ENCODE peak calls at places on chromosomes 12 and 14, in eight cellular contexts. One of them, this sample, is unnamed.

GRCh38 chr12:41122894-41123293 is 65.2 kb upstream of the PDZRN4 start:
- DNase-seq in activated CD8-positive, alpha-beta memory T cell treated with anti-CD3 and anti-CD28 coated beads for 24 hours: no peak
- DNase-seq in smooth muscle cell of the brain vasculature: no peak
- DNase-seq in stimulated activated CD4-positive, alpha-beta T cell treated with anti-CD3 and anti-CD28 coated beads, Interleukin-1b, Interleukin-23, amount 100 ng/mL, for 1 hour: no peak
- DNase-seq in EL: no peak
- DNase-seq in naive thymus-derived CD8-positive, alpha-beta T cell: no peak
- DNase-seq in NCI-H1092 treated with DMSO at 0.1 percent for 48 hours: no peak
- DNase-seq in D341Med: no peak
- DNase-seq in this sample: no peak

GRCh38 chr14:54674342-54674741 is 107.4 kb downstream of the SAMD4A start:
- DNase-seq in activated CD8-positive, alpha-beta memory T cell treated with anti-CD3 and anti-CD28 coated beads for 24 hours: no peak
- DNase-seq in smooth muscle cell of the brain vasculature: no peak
- DNase-seq in stimulated activated CD4-positive, alpha-beta T cell treated with anti-CD3 and anti-CD28 coated beads, Interleukin-1b, Interleukin-23, amount 100 ng/mL, for 1 hour: no peak
- DNase-seq in EL: no peak
- DNase-seq in naive thymus-derived CD8-positive, alpha-beta T cell: no peak
- DNase-seq in NCI-H1092 treated with DMSO at 0.1 percent for 48 hours: no peak
- DNase-seq in D341Med: no peak
- DNase-seq in this sample: no peak

GRCh38 chr14:23078692-23079116 is 16.2 kb downstream of the ACIN1 start:
- DNase-seq in activated CD8-positive, alpha-beta memory T cell treated with anti-CD3 and anti-CD28 coated beads for 24 hours: peak; percentile 42
- DNase-seq in smooth muscle cell of the brain vasculature: peak; percentile 82
- DNase-seq in stimulated activated CD4-positive, alpha-beta T cell treated with anti-CD3 and anti-CD28 coated beads, Interleukin-1b, Interleukin-23, amount 100 ng/mL, for 1 hour: no peak
- DNase-seq in EL: peak; percentile 99
- DNase-seq in naive thymus-derived CD8-positive, alpha-beta T cell: no peak
- DNase-seq in NCI-H1092 treated with DMSO at 0.1 percent for 48 hours: no peak
- DNase-seq in D341Med: no peak
- DNase-seq in this sample: no peak

GRCh38 chr12:71726548-71726947 is 28.1 kb upstream of the RAB21 start:
- DNase-seq in activated CD8-positive, alpha-beta memory T cell treated with anti-CD3 and anti-CD28 coated beads for 24 hours: no peak
- DNase-seq in smooth muscle cell of the brain vasculature: no peak
- DNase-seq in stimulated activated CD4-positive, alpha-beta T cell treated with anti-CD3 and anti-CD28 coated beads, Interleukin-1b, Interleukin-23, amount 100 ng/mL, for 1 hour: no peak
- DNase-seq in EL: no peak
- DNase-seq in naive thymus-derived CD8-positive, alpha-beta T cell: no peak
- DNase-seq in NCI-H1092 treated with DMSO at 0.1 percent for 48 hours: no peak
- DNase-seq in D341Med: no peak
- DNase-seq in this sample: no peak

GRCh38 chr12:132176920-132177551 is 32.8 kb downstream of the NOC4L start:
- DNase-seq in activated CD8-positive, alpha-beta memory T cell treated with anti-CD3 and anti-CD28 coated beads for 24 hours: no peak
- DNase-seq in smooth muscle cell of the brain vasculature: no peak
- DNase-seq in stimulated activated CD4-positive, alpha-beta T cell treated with anti-CD3 and anti-CD28 coated beads, Interleukin-1b, Interleukin-23, amount 100 ng/mL, for 1 hour: no peak
- DNase-seq in EL: no peak
- DNase-seq in naive thymus-derived CD8-positive, alpha-beta T cell: no peak
- DNase-seq in NCI-H1092 treated with DMSO at 0.1 percent for 48 hours: no peak
- DNase-seq in D341Med: no peak
- DNase-seq in this sample: no peak

GRCh38 chr14:76872796-76873432 is 46.7 kb downstream of the LRRC74A start:
- DNase-seq in activated CD8-positive, alpha-beta memory T cell treated with anti-CD3 and anti-CD28 coated beads for 24 hours: peak; percentile 89
- DNase-seq in smooth muscle cell of the brain vasculature: no peak
- DNase-seq in stimulated activated CD4-positive, alpha-beta T cell treated with anti-CD3 and anti-CD28 coated beads, Interleukin-1b, Interleukin-23, amount 100 ng/mL, for 1 hour: peak; percentile 51
- DNase-seq in EL: peak; percentile 55
- DNase-seq in naive thymus-derived CD8-positive, alpha-beta T cell: peak; percentile 75
- DNase-seq in NCI-H1092 treated with DMSO at 0.1 percent for 48 hours: peak; percentile 30
- DNase-seq in D341Med: peak; percentile 82
- DNase-seq in this sample: peak; percentile 77

GRCh38 chr14:35221462-35221861 is 70.7 kb upstream of the PSMA6 start:
- DNase-seq in activated CD8-positive, alpha-beta memory T cell treated with anti-CD3 and anti-CD28 coated beads for 24 hours: no peak
- DNase-seq in smooth muscle cell of the brain vasculature: no peak
- DNase-seq in stimulated activated CD4-positive, alpha-beta T cell treated with anti-CD3 and anti-CD28 coated beads, Interleukin-1b, Interleukin-23, amount 100 ng/mL, for 1 hour: no peak
- DNase-seq in EL: peak; percentile 8
- DNase-seq in naive thymus-derived CD8-positive, alpha-beta T cell: no peak
- DNase-seq in NCI-H1092 treated with DMSO at 0.1 percent for 48 hours: no peak
- DNase-seq in D341Med: no peak
- DNase-seq in this sample: no peak

GRCh38 chr12:53327435-53328042 is 6.1 kb upstream of the AAAS start:
- DNase-seq in activated CD8-positive, alpha-beta memory T cell treated with anti-CD3 and anti-CD28 coated beads for 24 hours: no peak
- DNase-seq in smooth muscle cell of the brain vasculature: no peak
- DNase-seq in stimulated activated CD4-positive, alpha-beta T cell treated with anti-CD3 and anti-CD28 coated beads, Interleukin-1b, Interleukin-23, amount 100 ng/mL, for 1 hour: no peak
- DNase-seq in EL: peak; percentile 26
- DNase-seq in naive thymus-derived CD8-positive, alpha-beta T cell: no peak
- DNase-seq in NCI-H1092 treated with DMSO at 0.1 percent for 48 hours: no peak
- DNase-seq in D341Med: no peak
- DNase-seq in this sample: no peak

GRCh38 chr14:21405097-21405496 is 21.3 kb upstream of the SUPT16H start:
- DNase-seq in activated CD8-positive, alpha-beta memory T cell treated with anti-CD3 and anti-CD28 coated beads for 24 hours: no peak
- DNase-seq in smooth muscle cell of the brain vasculature: no peak
- DNase-seq in stimulated activated CD4-positive, alpha-beta T cell treated with anti-CD3 and anti-CD28 coated beads, Interleukin-1b, Interleukin-23, amount 100 ng/mL, for 1 hour: no peak
- DNase-seq in EL: no peak
- DNase-seq in naive thymus-derived CD8-positive, alpha-beta T cell: no peak
- DNase-seq in NCI-H1092 treated with DMSO at 0.1 percent for 48 hours: no peak
- DNase-seq in D341Med: no peak
- DNase-seq in this sample: no peak

GRCh38 chr12:94656556-94656955 is 6.2 kb upstream of the TMCC3 start:
- DNase-seq in activated CD8-positive, alpha-beta memory T cell treated with anti-CD3 and anti-CD28 coated beads for 24 hours: no peak
- DNase-seq in smooth muscle cell of the brain vasculature: no peak
- DNase-seq in stimulated activated CD4-positive, alpha-beta T cell treated with anti-CD3 and anti-CD28 coated beads, Interleukin-1b, Interleukin-23, amount 100 ng/mL, for 1 hour: no peak
- DNase-seq in EL: no peak
- DNase-seq in naive thymus-derived CD8-positive, alpha-beta T cell: no peak
- DNase-seq in NCI-H1092 treated with DMSO at 0.1 percent for 48 hours: no peak
- DNase-seq in D341Med: no peak
- DNase-seq in this sample: no peak

GRCh38 chr12:6949063-6949594 is 2.0 kb upstream of the PTPN6 start:
- DNase-seq in activated CD8-positive, alpha-beta memory T cell treated with anti-CD3 and anti-CD28 coated beads for 24 hours: peak; percentile 76
- DNase-seq in smooth muscle cell of the brain vasculature: no peak
- DNase-seq in stimulated activated CD4-positive, alpha-beta T cell treated with anti-CD3 and anti-CD28 coated beads, Interleukin-1b, Interleukin-23, amount 100 ng/mL, for 1 hour: no peak
- DNase-seq in EL: no peak
- DNase-seq in naive thymus-derived CD8-positive, alpha-beta T cell: no peak
- DNase-seq in NCI-H1092 treated with DMSO at 0.1 percent for 48 hours: no peak
- DNase-seq in D341Med: peak; percentile 57
- DNase-seq in this sample: no peak

GRCh38 chr12:127957001-127957660 is 309.8 kb upstream of the TMEM132C start:
- DNase-seq in activated CD8-positive, alpha-beta memory T cell treated with anti-CD3 and anti-CD28 coated beads for 24 hours: no peak
- DNase-seq in smooth muscle cell of the brain vasculature: no peak
- DNase-seq in stimulated activated CD4-positive, alpha-beta T cell treated with anti-CD3 and anti-CD28 coated beads, Interleukin-1b, Interleukin-23, amount 100 ng/mL, for 1 hour: no peak
- DNase-seq in EL: peak; percentile 72
- DNase-seq in naive thymus-derived CD8-positive, alpha-beta T cell: no peak
- DNase-seq in NCI-H1092 treated with DMSO at 0.1 percent for 48 hours: no peak
- DNase-seq in D341Med: no peak
- DNase-seq in this sample: no peak

GRCh38 chr12:54175130-54175963 is 13.4 kb downstream of the SMUG1 start:
- DNase-seq in activated CD8-positive, alpha-beta memory T cell treated with anti-CD3 and anti-CD28 coated beads for 24 hours: no peak
- DNase-seq in smooth muscle cell of the brain vasculature: no peak
- DNase-seq in stimulated activated CD4-positive, alpha-beta T cell treated with anti-CD3 and anti-CD28 coated beads, Interleukin-1b, Interleukin-23, amount 100 ng/mL, for 1 hour: no peak
- DNase-seq in EL: no peak
- DNase-seq in naive thymus-derived CD8-positive, alpha-beta T cell: no peak
- DNase-seq in NCI-H1092 treated with DMSO at 0.1 percent for 48 hours: no peak
- DNase-seq in D341Med: no peak
- DNase-seq in this sample: peak; percentile 86

GRCh38 chr14:49549881-49550280 is 36.3 kb downstream of the RPS29 start:
- DNase-seq in activated CD8-positive, alpha-beta memory T cell treated with anti-CD3 and anti-CD28 coated beads for 24 hours: no peak
- DNase-seq in smooth muscle cell of the brain vasculature: no peak
- DNase-seq in stimulated activated CD4-positive, alpha-beta T cell treated with anti-CD3 and anti-CD28 coated beads, Interleukin-1b, Interleukin-23, amount 100 ng/mL, for 1 hour: no peak
- DNase-seq in EL: peak; percentile 56
- DNase-seq in naive thymus-derived CD8-positive, alpha-beta T cell: no peak
- DNase-seq in NCI-H1092 treated with DMSO at 0.1 percent for 48 hours: no peak
- DNase-seq in D341Med: peak; percentile 73
- DNase-seq in this sample: peak; percentile 90

GRCh38 chr14:99788713-99789112 is 4.5 kb upstream of the EML1 start:
- DNase-seq in activated CD8-positive, alpha-beta memory T cell treated with anti-CD3 and anti-CD28 coated beads for 24 hours: no peak
- DNase-seq in smooth muscle cell of the brain vasculature: no peak
- DNase-seq in stimulated activated CD4-positive, alpha-beta T cell treated with anti-CD3 and anti-CD28 coated beads, Interleukin-1b, Interleukin-23, amount 100 ng/mL, for 1 hour: no peak
- DNase-seq in EL: no peak
- DNase-seq in naive thymus-derived CD8-positive, alpha-beta T cell: no peak
- DNase-seq in NCI-H1092 treated with DMSO at 0.1 percent for 48 hours: no peak
- DNase-seq in D341Med: no peak
- DNase-seq in this sample: no peak

GRCh38 chr14:68549057-68549421 is 243.8 kb downstream of the ZFP36L1 start:
- DNase-seq in activated CD8-positive, alpha-beta memory T cell treated with anti-CD3 and anti-CD28 coated beads for 24 hours: no peak
- DNase-seq in smooth muscle cell of the brain vasculature: no peak
- DNase-seq in stimulated activated CD4-positive, alpha-beta T cell treated with anti-CD3 and anti-CD28 coated beads, Interleukin-1b, Interleukin-23, amount 100 ng/mL, for 1 hour: no peak
- DNase-seq in EL: peak; percentile 94
- DNase-seq in naive thymus-derived CD8-positive, alpha-beta T cell: no peak
- DNase-seq in NCI-H1092 treated with DMSO at 0.1 percent for 48 hours: no peak
- DNase-seq in D341Med: no peak
- DNase-seq in this sample: no peak

GRCh38 chr14:80608563-80608962 is 333.0 kb downstream of the CEP128 start:
- DNase-seq in activated CD8-positive, alpha-beta memory T cell treated with anti-CD3 and anti-CD28 coated beads for 24 hours: no peak
- DNase-seq in smooth muscle cell of the brain vasculature: no peak
- DNase-seq in stimulated activated CD4-positive, alpha-beta T cell treated with anti-CD3 and anti-CD28 coated beads, Interleukin-1b, Interleukin-23, amount 100 ng/mL, for 1 hour: no peak
- DNase-seq in EL: no peak
- DNase-seq in naive thymus-derived CD8-positive, alpha-beta T cell: no peak
- DNase-seq in NCI-H1092 treated with DMSO at 0.1 percent for 48 hours: no peak
- DNase-seq in D341Med: no peak
- DNase-seq in this sample: no peak

GRCh38 chr14:103140316-103141109 is 17.3 kb downstream of the TNFAIP2 start:
- DNase-seq in activated CD8-positive, alpha-beta memory T cell treated with anti-CD3 and anti-CD28 coated beads for 24 hours: no peak
- DNase-seq in smooth muscle cell of the brain vasculature: no peak
- DNase-seq in stimulated activated CD4-positive, alpha-beta T cell treated with anti-CD3 and anti-CD28 coated beads, Interleukin-1b, Interleukin-23, amount 100 ng/mL, for 1 hour: no peak
- DNase-seq in EL: no peak
- DNase-seq in naive thymus-derived CD8-positive, alpha-beta T cell: no peak
- DNase-seq in NCI-H1092 treated with DMSO at 0.1 percent for 48 hours: peak; percentile 19
- DNase-seq in D341Med: no peak
- DNase-seq in this sample: peak; percentile 86

GRCh38 chr12:71440393-71441349 is 1.1 kb downstream of the LGR5 start:
- DNase-seq in activated CD8-positive, alpha-beta memory T cell treated with anti-CD3 and anti-CD28 coated beads for 24 hours: no peak
- DNase-seq in smooth muscle cell of the brain vasculature: no peak
- DNase-seq in stimulated activated CD4-positive, alpha-beta T cell treated with anti-CD3 and anti-CD28 coated beads, Interleukin-1b, Interleukin-23, amount 100 ng/mL, for 1 hour: no peak
- DNase-seq in EL: peak; percentile 16
- DNase-seq in naive thymus-derived CD8-positive, alpha-beta T cell: no peak
- DNase-seq in NCI-H1092 treated with DMSO at 0.1 percent for 48 hours: peak; percentile 18
- DNase-seq in D341Med: peak; percentile 49
- DNase-seq in this sample: peak; percentile 41

GRCh38 chr14:84482256-84483071 is 1047.5 kb upstream of the FLRT2 start:
- DNase-seq in activated CD8-positive, alpha-beta memory T cell treated with anti-CD3 and anti-CD28 coated beads for 24 hours: no peak
- DNase-seq in smooth muscle cell of the brain vasculature: no peak
- DNase-seq in stimulated activated CD4-positive, alpha-beta T cell treated with anti-CD3 and anti-CD28 coated beads, Interleukin-1b, Interleukin-23, amount 100 ng/mL, for 1 hour: no peak
- DNase-seq in EL: peak; percentile 68
- DNase-seq in naive thymus-derived CD8-positive, alpha-beta T cell: no peak
- DNase-seq in NCI-H1092 treated with DMSO at 0.1 percent for 48 hours: no peak
- DNase-seq in D341Med: no peak
- DNase-seq in this sample: no peak

GRCh38 chr14:54106802-54107377 is 150.3 kb upstream of the BMP4 start:
- DNase-seq in activated CD8-positive, alpha-beta memory T cell treated with anti-CD3 and anti-CD28 coated beads for 24 hours: no peak
- DNase-seq in smooth muscle cell of the brain vasculature: no peak
- DNase-seq in stimulated activated CD4-positive, alpha-beta T cell treated with anti-CD3 and anti-CD28 coated beads, Interleukin-1b, Interleukin-23, amount 100 ng/mL, for 1 hour: no peak
- DNase-seq in EL: peak; percentile 72
- DNase-seq in naive thymus-derived CD8-positive, alpha-beta T cell: no peak
- DNase-seq in NCI-H1092 treated with DMSO at 0.1 percent for 48 hours: no peak
- DNase-seq in D341Med: no peak
- DNase-seq in this sample: no peak

GRCh38 chr12:55908726-55909512 is 18.8 kb downstream of the PYM1 start:
- DNase-seq in activated CD8-positive, alpha-beta memory T cell treated with anti-CD3 and anti-CD28 coated beads for 24 hours: peak; percentile 4
- DNase-seq in smooth muscle cell of the brain vasculature: no peak
- DNase-seq in stimulated activated CD4-positive, alpha-beta T cell treated with anti-CD3 and anti-CD28 coated beads, Interleukin-1b, Interleukin-23, amount 100 ng/mL, for 1 hour: no peak
- DNase-seq in EL: peak; percentile 33
- DNase-seq in naive thymus-derived CD8-positive, alpha-beta T cell: no peak
- DNase-seq in NCI-H1092 treated with DMSO at 0.1 percent for 48 hours: no peak
- DNase-seq in D341Med: no peak
- DNase-seq in this sample: no peak

GRCh38 chr14:104150201-104151027 is 12.0 kb downstream of the KIF26A start:
- DNase-seq in activated CD8-positive, alpha-beta memory T cell treated with anti-CD3 and anti-CD28 coated beads for 24 hours: no peak
- DNase-seq in smooth muscle cell of the brain vasculature: peak; percentile 40
- DNase-seq in stimulated activated CD4-positive, alpha-beta T cell treated with anti-CD3 and anti-CD28 coated beads, Interleukin-1b, Interleukin-23, amount 100 ng/mL, for 1 hour: no peak
- DNase-seq in EL: no peak
- DNase-seq in naive thymus-derived CD8-positive, alpha-beta T cell: no peak
- DNase-seq in NCI-H1092 treated with DMSO at 0.1 percent for 48 hours: peak; percentile 91
- DNase-seq in D341Med: no peak
- DNase-seq in this sample: peak; percentile 97

GRCh38 chr12:74747305-74747704 is 209.7 kb downstream of the ATXN7L3B start:
- DNase-seq in activated CD8-positive, alpha-beta memory T cell treated with anti-CD3 and anti-CD28 coated beads for 24 hours: no peak
- DNase-seq in smooth muscle cell of the brain vasculature: peak; percentile 26
- DNase-seq in stimulated activated CD4-positive, alpha-beta T cell treated with anti-CD3 and anti-CD28 coated beads, Interleukin-1b, Interleukin-23, amount 100 ng/mL, for 1 hour: no peak
- DNase-seq in EL: peak; percentile 6
- DNase-seq in naive thymus-derived CD8-positive, alpha-beta T cell: no peak
- DNase-seq in NCI-H1092 treated with DMSO at 0.1 percent for 48 hours: no peak
- DNase-seq in D341Med: peak; percentile 17
- DNase-seq in this sample: peak; percentile 21

GRCh38 chr12:54936736-54937135 is 47.8 kb downstream of the TESPA1 start:
- DNase-seq in activated CD8-positive, alpha-beta memory T cell treated with anti-CD3 and anti-CD28 coated beads for 24 hours: no peak
- DNase-seq in smooth muscle cell of the brain vasculature: no peak
- DNase-seq in stimulated activated CD4-positive, alpha-beta T cell treated with anti-CD3 and anti-CD28 coated beads, Interleukin-1b, Interleukin-23, amount 100 ng/mL, for 1 hour: no peak
- DNase-seq in EL: no peak
- DNase-seq in naive thymus-derived CD8-positive, alpha-beta T cell: no peak
- DNase-seq in NCI-H1092 treated with DMSO at 0.1 percent for 48 hours: no peak
- DNase-seq in D341Med: no peak
- DNase-seq in this sample: no peak

GRCh38 chr14:81231540-81231939 is 10.8 kb upstream of the GTF2A1 start:
- DNase-seq in activated CD8-positive, alpha-beta memory T cell treated with anti-CD3 and anti-CD28 coated beads for 24 hours: no peak
- DNase-seq in smooth muscle cell of the brain vasculature: no peak
- DNase-seq in stimulated activated CD4-positive, alpha-beta T cell treated with anti-CD3 and anti-CD28 coated beads, Interleukin-1b, Interleukin-23, amount 100 ng/mL, for 1 hour: no peak
- DNase-seq in EL: no peak
- DNase-seq in naive thymus-derived CD8-positive, alpha-beta T cell: no peak
- DNase-seq in NCI-H1092 treated with DMSO at 0.1 percent for 48 hours: no peak
- DNase-seq in D341Med: no peak
- DNase-seq in this sample: no peak

GRCh38 chr12:49058366-49059062 is 2.1 kb downstream of the KMT2D start:
- DNase-seq in activated CD8-positive, alpha-beta memory T cell treated with anti-CD3 and anti-CD28 coated beads for 24 hours: peak; percentile 55
- DNase-seq in smooth muscle cell of the brain vasculature: no peak
- DNase-seq in stimulated activated CD4-positive, alpha-beta T cell treated with anti-CD3 and anti-CD28 coated beads, Interleukin-1b, Interleukin-23, amount 100 ng/mL, for 1 hour: no peak
- DNase-seq in EL: peak; percentile 10
- DNase-seq in naive thymus-derived CD8-positive, alpha-beta T cell: no peak
- DNase-seq in NCI-H1092 treated with DMSO at 0.1 percent for 48 hours: no peak
- DNase-seq in D341Med: peak; percentile 76
- DNase-seq in this sample: no peak

GRCh38 chr12:13293086-13293485 is 96.6 kb downstream of the EMP1 start:
- DNase-seq in activated CD8-positive, alpha-beta memory T cell treated with anti-CD3 and anti-CD28 coated beads for 24 hours: no peak
- DNase-seq in smooth muscle cell of the brain vasculature: no peak
- DNase-seq in stimulated activated CD4-positive, alpha-beta T cell treated with anti-CD3 and anti-CD28 coated beads, Interleukin-1b, Interleukin-23, amount 100 ng/mL, for 1 hour: no peak
- DNase-seq in EL: no peak
- DNase-seq in naive thymus-derived CD8-positive, alpha-beta T cell: no peak
- DNase-seq in NCI-H1092 treated with DMSO at 0.1 percent for 48 hours: no peak
- DNase-seq in D341Med: no peak
- DNase-seq in this sample: peak; percentile 74

GRCh38 chr14:47596232-47596631 is 79.2 kb downstream of the MDGA2 start:
- DNase-seq in activated CD8-positive, alpha-beta memory T cell treated with anti-CD3 and anti-CD28 coated beads for 24 hours: no peak
- DNase-seq in smooth muscle cell of the brain vasculature: no peak
- DNase-seq in stimulated activated CD4-positive, alpha-beta T cell treated with anti-CD3 and anti-CD28 coated beads, Interleukin-1b, Interleukin-23, amount 100 ng/mL, for 1 hour: no peak
- DNase-seq in EL: no peak
- DNase-seq in naive thymus-derived CD8-positive, alpha-beta T cell: no peak
- DNase-seq in NCI-H1092 treated with DMSO at 0.1 percent for 48 hours: no peak
- DNase-seq in D341Med: no peak
- DNase-seq in this sample: no peak

GRCh38 chr12:2212971-2213869 is 160.4 kb downstream of the CACNA1C start:
- DNase-seq in activated CD8-positive, alpha-beta memory T cell treated with anti-CD3 and anti-CD28 coated beads for 24 hours: no peak
- DNase-seq in smooth muscle cell of the brain vasculature: no peak
- DNase-seq in stimulated activated CD4-positive, alpha-beta T cell treated with anti-CD3 and anti-CD28 coated beads, Interleukin-1b, Interleukin-23, amount 100 ng/mL, for 1 hour: no peak
- DNase-seq in EL: no peak
- DNase-seq in naive thymus-derived CD8-positive, alpha-beta T cell: no peak
- DNase-seq in NCI-H1092 treated with DMSO at 0.1 percent for 48 hours: no peak
- DNase-seq in D341Med: no peak
- DNase-seq in this sample: peak; percentile 41

GRCh38 chr14:81517798-81518398 is 15.8 kb downstream of the SEL1L start:
- DNase-seq in activated CD8-positive, alpha-beta memory T cell treated with anti-CD3 and anti-CD28 coated beads for 24 hours: no peak
- DNase-seq in smooth muscle cell of the brain vasculature: no peak
- DNase-seq in stimulated activated CD4-positive, alpha-beta T cell treated with anti-CD3 and anti-CD28 coated beads, Interleukin-1b, Interleukin-23, amount 100 ng/mL, for 1 hour: no peak
- DNase-seq in EL: no peak
- DNase-seq in naive thymus-derived CD8-positive, alpha-beta T cell: no peak
- DNase-seq in NCI-H1092 treated with DMSO at 0.1 percent for 48 hours: no peak
- DNase-seq in D341Med: no peak
- DNase-seq in this sample: no peak

This sample was measured in NCI-H524.